ENCODE peak calls at places on chromosomes 11 and 22, in seven cellular contexts. Z is tibial artery, N is cardiac muscle cell, W is esophagus squamous epithelium, P is neuronal stem cell, D is keratinocyte, I is stomach. F is an unnamed sample. For H3K36me3 and H3K4me1, the result is how much of the 10 kb centered on the place peaks cover.

GRCh38 chr11:132523929-132524328 is 1008.4 kb downstream of the OPCML start:
- DNase-seq in W (no peak), Z (no peak), N (no peak), I (no peak), D (no peak), P (no peak), F (no peak)

GRCh38 chr11:122155765-122156527 is 39.9 kb upstream of the BLID start:
- DNase-seq in D (no peak), Z (no peak), I (no peak), W (no peak), P (no peak), N (peak), F (no peak)

GRCh38 chr11:7603031-7603781 is 70.1 kb downstream of the CYB5R2 start:
- DNase-seq in W (no peak), I (no peak), D (no peak), P (no peak), N (no peak), Z (no peak), F (no peak)

GRCh38 chr11:92070026-92070889 is 154.4 kb upstream of the FAT3 start:
- DNase-seq in W (no peak), I (no peak), Z (no peak), P (no peak), N (peak), D (no peak), F (no peak)

GRCh38 chr11:17898782-17899181 is 114.1 kb downstream of the SERGEF start:
- DNase-seq in I (no peak), D (no peak), P (no peak), W (no peak), Z (no peak), N (no peak), F (no peak)

GRCh38 chr11:80320765-80321164 is 879.9 kb upstream of the TENM4 start:
- DNase-seq in D (no peak), W (no peak), N (no peak), I (no peak), P (no peak), Z (no peak), F (no peak)

GRCh38 chr11:29326757-29327156 is 690.1 kb downstream of the KCNA4 start:
- DNase-seq in P (no peak), W (no peak), I (no peak), N (no peak), D (no peak), Z (no peak), F (no peak)

GRCh38 chr11:83070044-83070877 is 1.4 kb downstream of the RAB30 start:
- DNase-seq in W (no peak), I (no peak), Z (no peak), D (no peak), P (peak), N (peak), F (no peak)

GRCh38 chr11:129709801-129710398 is 105.7 kb upstream of the TMEM45B start:
- DNase-seq in Z (peak), D (no peak), N (no peak), I (no peak), W (no peak), P (no peak), F (no peak)

GRCh38 chr11:11605181-11605580 is 16.6 kb downstream of the GALNT18 start:
- DNase-seq in N (no peak), W (no peak), D (no peak), Z (no peak), P (no peak), I (no peak), F (no peak)

GRCh38 chr11:92324890-92325289 is 100.3 kb downstream of the FAT3 start:
- DNase-seq in P (no peak), W (no peak), N (no peak), D (no peak), Z (no peak), I (no peak), F (no peak)

GRCh38 chr11:71928739-71929443 is at the start of gene RNF121:
- DNase-seq in D (peak), Z (peak), P (peak), I (peak), N (peak), W (peak), F (peak)

GRCh38 chr11:82814379-82814778 is 80.7 kb upstream of the FAM181B start:
- DNase-seq in N (no peak), Z (no peak), I (no peak), P (peak), D (no peak), W (no peak), F (no peak)

DNA sequence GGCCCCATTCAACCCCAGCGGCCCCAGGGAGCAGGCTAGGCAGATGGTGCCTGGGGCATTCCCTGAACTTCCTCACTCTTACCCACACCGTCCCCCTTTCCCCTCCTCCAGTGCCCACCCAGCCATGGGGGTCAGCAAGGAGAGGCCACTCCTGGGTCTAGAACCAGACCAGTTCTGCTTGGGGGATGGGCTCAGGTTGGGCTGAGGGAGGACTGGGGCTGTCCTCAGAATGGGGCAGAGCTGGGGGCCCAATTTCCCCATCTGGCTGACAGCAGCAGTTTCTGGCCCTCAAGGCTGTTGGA is 12.4 kb downstream of the SCYL1 start:
- DNase-seq in P (no peak), N (no peak), I (no peak), Z (no peak), W (no peak), D (no peak), F (no peak)
- H3K36me3 ChIP-seq in P (under half), N (under half), I (half or more), Z (half or more), W (half or more), D (under half), F (under half)

DNA sequence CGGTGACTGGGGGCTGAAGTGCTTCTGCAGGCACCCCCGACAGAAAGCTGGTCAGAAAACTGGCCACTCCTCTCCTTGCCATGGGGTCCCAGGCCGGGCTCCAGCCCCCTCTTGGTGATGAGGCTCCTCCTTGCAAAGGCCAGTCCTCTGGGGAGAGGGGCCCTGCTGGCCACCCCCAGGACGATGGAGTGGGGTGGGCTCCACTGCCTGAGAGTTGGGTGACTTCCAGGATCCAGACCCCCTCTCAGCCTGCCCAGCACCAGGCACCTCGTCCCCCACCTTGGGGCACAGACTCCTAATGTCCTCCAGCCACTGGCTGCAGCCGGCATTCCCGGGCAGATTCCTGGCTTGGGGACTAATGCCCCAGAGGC is 441 bp upstream of the RPS6KA4 start:
- DNase-seq in P (no peak), Z (no peak), W (no peak), N (no peak), I (no peak), D (no peak), F (no peak)
- H3K27ac ChIP-seq in P (no peak), Z (peak), W (peak), N (peak), I (peak), D (peak), F (peak)

GRCh38 chr11:1536065-1536843 is 35.8 kb downstream of the DUSP8 start:
- DNase-seq in N (no peak), P (no peak), W (no peak), Z (no peak), D (no peak), I (no peak), F (no peak)

GRCh38 chr11:1532606-1533341 is 39.3 kb downstream of the DUSP8 start:
- DNase-seq in D (peak), P (no peak), I (no peak), W (no peak), N (no peak), Z (no peak), F (no peak)

GRCh38 chr11:1534171-1534570 is 37.9 kb downstream of the DUSP8 start:
- DNase-seq in D (no peak), N (no peak), W (no peak), P (no peak), I (no peak), Z (no peak), F (no peak)

GRCh38 chr11:1533342-1533725 is 38.7 kb downstream of the DUSP8 start:
- DNase-seq in N (no peak), I (no peak), D (no peak), P (no peak), Z (no peak), W (no peak), F (no peak)

DNA sequence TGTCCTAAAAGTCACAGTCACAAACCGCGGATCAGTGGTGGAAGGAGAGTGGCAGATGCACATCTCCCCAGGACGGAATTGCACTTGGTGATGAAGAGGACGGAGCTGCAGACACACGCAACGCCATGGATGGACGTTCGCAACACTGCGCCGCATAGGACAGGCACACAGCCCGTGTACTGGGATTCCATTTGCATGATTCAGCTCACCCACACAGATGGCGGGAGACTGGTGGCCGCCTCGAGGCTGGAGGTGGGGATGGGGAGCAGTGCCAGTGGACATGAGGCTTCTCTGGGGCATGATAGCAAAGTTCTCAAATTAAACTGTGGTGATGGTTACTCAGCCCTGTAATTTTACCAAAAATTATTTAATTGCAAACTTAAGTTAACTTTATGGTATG is 37.4 kb downstream of the DUSP8 start:
- DNase-seq in P (no peak), Z (no peak), W (no peak), D (no peak), I (no peak), N (no peak), F (no peak)
- H3K4me1 ChIP-seq in P (under half), Z (half or more), W (half or more), D (half or more), I (half or more), N (under half), F (under half)

GRCh38 chr11:119016216-119017009 is 1.7 kb downstream of the RPS25 start:
- DNase-seq in D (no peak), N (no peak), Z (no peak), P (no peak), I (no peak), W (no peak), F (no peak)
- H3K36me3 ChIP-seq in D (under half), N (under half), Z (half or more), P (under half), I (half or more), W (half or more), F (under half)

GRCh38 chr11:27075192-27075591 is 34.6 kb downstream of the BBOX1 start:
- DNase-seq in N (peak), I (no peak), D (no peak), Z (no peak), P (no peak), W (no peak), F (no peak)
- H3K27ac ChIP-seq in N (no peak), I (no peak), D (no peak), Z (no peak), P (no peak), W (no peak), F (no peak)

GRCh38 chr11:61259363-61259762 is 18.4 kb downstream of the PGA5 start:
- DNase-seq in N (no peak), D (no peak), W (no peak), Z (no peak), I (no peak), P (no peak), F (no peak)
- H3K4me1 ChIP-seq in N (under half), D (under half), W (under half), Z (under half), I (under half), P (under half), F (under half)

GRCh38 chr11:62593434-62594044 is 2.2 kb upstream of the TUT1 start:
- DNase-seq in Z (peak), P (peak), D (no peak), I (peak), W (no peak), N (peak), F (peak)
- H3K36me3 ChIP-seq in Z (half or more), P (under half), D (half or more), I (half or more), W (half or more), N (under half), F (under half)

GRCh38 chr11:27468209-27468608 is 4.4 kb downstream of the LGR4 start:
- DNase-seq in Z (no peak), D (peak), N (peak), W (no peak), P (no peak), I (no peak), F (no peak)

GRCh38 chr11:27468643-27469332 is 3.8 kb downstream of the LGR4 start:
- DNase-seq in W (no peak), I (no peak), D (peak), P (no peak), Z (no peak), N (no peak), F (no peak)

GRCh38 chr11:27470166-27470565 is 2.4 kb downstream of the LGR4 start:
- DNase-seq in N (no peak), W (no peak), P (no peak), D (no peak), Z (no peak), I (no peak), F (no peak)

GRCh38 chr11:27471067-27471587 is 1.5 kb downstream of the LGR4 start:
- DNase-seq in D (no peak), P (no peak), I (no peak), W (no peak), N (no peak), Z (no peak), F (no peak)

GRCh38 chr11:27469333-27469680 is 3.3 kb downstream of the LGR4 start:
- DNase-seq in N (no peak), Z (no peak), W (no peak), I (no peak), P (no peak), D (no peak), F (no peak)
- H3K27ac ChIP-seq in N (peak), Z (no peak), W (peak), I (peak), P (peak), D (peak), F (no peak)

GRCh38 chr22:21841422-21841821 is 26.0 kb downstream of the MAPK1 start:
- DNase-seq in W (no peak), N (no peak), P (no peak), I (no peak), Z (no peak), D (no peak), F (no peak)

GRCh38 chr22:21850660-21851059 is 16.8 kb downstream of the MAPK1 start:
- DNase-seq in P (no peak), Z (no peak), D (no peak), I (no peak), W (no peak), N (no peak), F (no peak)

GRCh38 chr22:21842946-21843345 is 24.5 kb downstream of the MAPK1 start:
- DNase-seq in P (no peak), I (no peak), D (no peak), Z (no peak), W (no peak), N (no peak), F (no peak)

GRCh38 chr22:21849489-21849888 is 18.0 kb downstream of the MAPK1 start:
- DNase-seq in W (no peak), P (no peak), I (no peak), Z (no peak), D (no peak), N (no peak), F (no peak)

DNA sequence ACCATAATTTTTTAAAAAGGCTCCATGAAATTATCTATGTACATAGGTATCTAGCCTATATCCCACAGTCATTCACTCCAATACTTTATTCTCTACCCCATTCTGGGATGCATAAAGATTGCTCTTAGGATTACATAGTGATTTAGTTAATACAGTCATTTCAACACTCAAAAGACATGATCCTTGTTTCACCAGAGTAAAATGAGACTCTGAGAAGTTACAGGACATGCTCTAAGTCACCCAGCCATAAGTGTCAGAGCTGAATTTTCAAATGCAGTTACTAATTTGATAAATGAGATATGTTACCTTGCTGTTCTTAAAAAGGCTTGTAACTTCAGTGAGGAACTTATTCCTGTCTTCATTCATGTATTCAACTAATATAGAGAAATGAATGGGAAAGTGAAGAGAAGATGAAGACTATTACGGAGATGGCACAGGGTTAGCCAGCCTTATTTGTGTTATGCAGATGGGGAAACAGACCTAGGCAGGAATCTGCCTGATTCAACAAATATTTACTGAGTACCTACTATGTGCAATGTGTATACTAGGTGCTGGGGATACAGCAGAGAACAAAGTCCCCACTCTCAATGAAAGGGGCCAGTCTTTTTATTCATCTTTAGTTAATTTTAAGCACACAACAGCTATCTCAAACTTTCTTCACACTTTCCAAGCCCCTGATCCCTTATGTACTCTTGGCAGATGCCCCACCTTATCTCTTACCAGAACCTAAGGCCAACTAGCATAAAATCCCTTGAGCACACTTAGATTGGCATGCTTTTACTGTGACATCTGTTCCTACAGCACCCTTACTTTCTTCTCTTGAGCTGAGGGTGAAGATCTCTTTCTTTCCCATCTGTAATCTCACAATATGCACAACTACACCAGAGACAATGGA is 21.6 kb downstream of the MAPK1 start:
- DNase-seq in D (no peak), P (no peak), I (no peak), N (no peak), Z (no peak), W (no peak), F (no peak)
- H3K4me1 ChIP-seq in D (under half), P (under half), I (half or more), N (under half), Z (under half), W (under half), F (under half)

F was measured in effector memory CD4-positive, alpha-beta T cell.